ENCODE peak calls at places on chromosome 17, in eight cellular contexts. X, A, H, C, T, U, Q and E are unnamed samples.
A peak's percentile ranks its signal among the peaks of the same experiment; 100 is the strongest.

GRCh38 chr17:40364906-40365305 is 369 bp upstream of the GJD3 start:
- DNase-seq in X (no peak), A (peak; percentile 31), H (no peak), C (no peak), T (no peak), U (no peak), Q (no peak), E (no peak)

GRCh38 chr17:35256629-35257028 is 13.8 kb downstream of the SLFN5 start:
- DNase-seq in X (no peak), A (no peak), H (no peak), C (no peak), T (no peak), U (no peak), Q (no peak), E (no peak)

GRCh38 chr17:79581306-79581932 is 29.4 kb downstream of the RBFOX3 start:
- DNase-seq in X (no peak), A (no peak), H (no peak), C (no peak), T (no peak), U (no peak), Q (no peak), E (no peak)

GRCh38 chr17:29177871-29178749 is 2.1 kb downstream of the MYO18A start:
- DNase-seq in X (no peak), A (no peak), H (no peak), C (no peak), T (no peak), U (no peak), Q (no peak), E (no peak)

GRCh38 chr17:59423137-59423703 is 91.8 kb downstream of the YPEL2 start:
- DNase-seq in X (no peak), A (no peak), H (peak; percentile 90), C (no peak), T (no peak), U (no peak), Q (no peak), E (peak; percentile 72)

GRCh38 chr17:82152114-82152513 is 54.1 kb upstream of the FASN start:
- DNase-seq in X (no peak), A (peak; percentile 64), H (no peak), C (no peak), T (peak; percentile 6), U (no peak), Q (no peak), E (no peak)

GRCh38 chr17:12088035-12088434 is 67.4 kb downstream of the MAP2K4 start:
- DNase-seq in X (no peak), A (no peak), H (no peak), C (no peak), T (no peak), U (no peak), Q (no peak), E (no peak)

GRCh38 chr17:49225554-49226236 is 4.9 kb downstream of the PHOSPHO1 start:
- DNase-seq in X (no peak), A (no peak), H (no peak), C (no peak), T (no peak), U (no peak), Q (no peak), E (no peak)

GRCh38 chr17:40399185-40399584 is 18.5 kb downstream of the TOP2A start:
- DNase-seq in X (no peak), A (no peak), H (peak; percentile 80), C (no peak), T (peak; percentile 46), U (no peak), Q (no peak), E (peak; percentile 70)

GRCh38 chr17:31597646-31598387 is 206.3 kb downstream of the RAB11FIP4 start:
- DNase-seq in X (no peak), A (peak; percentile 45), H (no peak), C (no peak), T (no peak), U (no peak), Q (no peak), E (no peak)

GRCh38 chr17:51419476-51419875 is 159.1 kb downstream of the UTP18 start:
- DNase-seq in X (no peak), A (no peak), H (no peak), C (no peak), T (no peak), U (no peak), Q (no peak), E (no peak)

GRCh38 chr17:77738666-77739531 is 219.6 kb upstream of the TNRC6C start:
- DNase-seq in X (peak; percentile 27), A (peak; percentile 28), H (peak; percentile 26), C (no peak), T (peak; percentile 3), U (no peak), Q (no peak), E (no peak)

GRCh38 chr17:9054611-9055010 is 33.3 kb downstream of the NTN1 start:
- DNase-seq in X (no peak), A (no peak), H (no peak), C (no peak), T (peak; percentile 80), U (no peak), Q (no peak), E (no peak)

GRCh38 chr17:74199306-74200092 is 4.0 kb upstream of the RPL38 start:
- DNase-seq in X (no peak), A (peak; percentile 83), H (peak; percentile 58), C (peak; percentile 52), T (peak; percentile 89), U (peak; percentile 62), Q (peak; percentile 75), E (no peak)

GRCh38 chr17:20999044-20999573 is 43.7 kb downstream of the USP22 start:
- DNase-seq in X (no peak), A (peak; percentile 46), H (peak; percentile 33), C (no peak), T (no peak), U (no peak), Q (no peak), E (peak; percentile 16)

GRCh38 chr17:75472119-75472518 is 15.7 kb downstream of the TMEM94 start:
- DNase-seq in X (no peak), A (no peak), H (no peak), C (no peak), T (no peak), U (no peak), Q (no peak), E (no peak)

GRCh38 chr17:72334205-72334604 is 213.4 kb downstream of the SOX9 start:
- DNase-seq in X (no peak), A (no peak), H (peak; percentile 44), C (no peak), T (no peak), U (no peak), Q (no peak), E (peak; percentile 77)

GRCh38 chr17:71071837-71072236 is 902.5 kb downstream of the KCNJ2 start:
- DNase-seq in X (no peak), A (no peak), H (peak; percentile 98), C (no peak), T (no peak), U (no peak), Q (no peak), E (peak; percentile 92)

GRCh38 chr17:27940503-27940902 is 47.3 kb upstream of the LYRM9 start:
- DNase-seq in X (no peak), A (no peak), H (no peak), C (no peak), T (no peak), U (no peak), Q (no peak), E (no peak)

GRCh38 chr17:57186231-57187019 is 69.9 kb upstream of the MSI2 start:
- DNase-seq in X (no peak), A (no peak), H (no peak), C (no peak), T (no peak), U (no peak), Q (no peak), E (no peak)

GRCh38 chr17:2883544-2884203 is 87.4 kb downstream of the RAP1GAP2 start:
- DNase-seq in X (no peak), A (no peak), H (peak; percentile 50), C (no peak), T (no peak), U (no peak), Q (no peak), E (peak; percentile 21)

GRCh38 chr17:49554694-49555494 is 20.8 kb upstream of the NXPH3 start:
- DNase-seq in X (no peak), A (peak; percentile 60), H (no peak), C (no peak), T (no peak), U (no peak), Q (no peak), E (no peak)

GRCh38 chr17:19645608-19646250 is 2.8 kb upstream of the ALDH3A2 start:
- DNase-seq in X (no peak), A (peak; percentile 73), H (peak; percentile 16), C (peak; percentile 28), T (peak; percentile 63), U (peak; percentile 37), Q (peak; percentile 30), E (no peak)

GRCh38 chr17:44279586-44280344 is 11.8 kb upstream of the SLC4A1 start:
- DNase-seq in X (peak; percentile 51), A (peak; percentile 87), H (peak; percentile 85), C (peak; percentile 78), T (peak; percentile 75), U (no peak), Q (no peak), E (peak; percentile 84)

GRCh38 chr17:79842656-79843474 is 3.6 kb upstream of the CBX4 start:
- DNase-seq in X (no peak), A (no peak), H (no peak), C (no peak), T (no peak), U (no peak), Q (no peak), E (no peak)

GRCh38 chr17:300881-301280 is 51.7 kb downstream of the RPH3AL start:
- DNase-seq in X (no peak), A (peak; percentile 36), H (no peak), C (no peak), T (no peak), U (no peak), Q (no peak), E (no peak)

GRCh38 chr17:64006361-64007088 is 8.4 kb downstream of the PRR29 start:
- DNase-seq in X (no peak), A (no peak), H (no peak), C (no peak), T (no peak), U (no peak), Q (no peak), E (no peak)

GRCh38 chr17:78746949-78747269 is 35.2 kb downstream of the CYTH1 start:
- DNase-seq in X (no peak), A (no peak), H (no peak), C (no peak), T (no peak), U (no peak), Q (no peak), E (no peak)

GRCh38 chr17:27793906-27794380 is 6.4 kb downstream of the NOS2 start:
- DNase-seq in X (no peak), A (no peak), H (no peak), C (no peak), T (no peak), U (no peak), Q (no peak), E (no peak)

GRCh38 chr17:82791532-82791931 is 39.7 kb downstream of the TBCD start:
- DNase-seq in X (no peak), A (no peak), H (peak; percentile 94), C (no peak), T (no peak), U (no peak), Q (no peak), E (peak; percentile 36)

GRCh38 chr17:324151-324571 is 28.4 kb downstream of the RPH3AL start:
- DNase-seq in X (no peak), A (peak; percentile 63), H (no peak), C (no peak), T (no peak), U (no peak), Q (no peak), E (no peak)

GRCh38 chr17:70655179-70655578 is 485.8 kb downstream of the KCNJ2 start:
- DNase-seq in X (no peak), A (no peak), H (no peak), C (no peak), T (no peak), U (no peak), Q (no peak), E (no peak)

GRCh38 chr17:74452027-74452840 is 14.2 kb upstream of the CD300A start:
- DNase-seq in X (no peak), A (no peak), H (no peak), C (no peak), T (peak; percentile 29), U (no peak), Q (no peak), E (no peak)